ENCODE peak calls at places on chromosomes 5 and 9, in ten cellular contexts. S is lung; L is OCI-LY7; Z is aorta; I is kidney; F is CD4-positive, alpha-beta memory T cell; E is sigmoid colon; D is endodermal cell; G is stomach; T is right lobe of liver. P is an unnamed sample. For H3K9me3 and H3K4me1, the result is how much of the 10 kb centered on the place peaks cover.

GRCh38 chr5:150129813-150130492 is 25.7 kb downstream of the PDGFRB start:
- DNase-seq in S (peak), L (peak), Z (peak), I (peak), F (no peak), E (peak), D (peak), G (peak), T (peak), P (peak)

GRCh38 chr9:86600291-86600690 is 246.1 kb upstream of the TUT7 start:
- DNase-seq in S (no peak), L (no peak), Z (no peak), I (no peak), F (no peak), E (no peak), D (no peak), G (no peak), T (no peak), P (no peak)

GRCh38 chr9:134492721-134493470 is 148.7 kb upstream of the COL5A1 start:
- DNase-seq in S (no peak), L (no peak), Z (peak), I (peak), F (no peak), E (peak), D (no peak), G (no peak), T (peak), P (no peak)

GRCh38 chr9:126500600-126501382 is 112.9 kb upstream of the LMX1B start:
- DNase-seq in S (peak), L (peak), Z (peak), I (peak), F (peak), E (peak), D (peak), G (peak), T (no peak), P (peak)

GRCh38 chr9:93908591-93909241 is 46.4 kb downstream of the BARX1 start:
- DNase-seq in S (no peak), L (peak), Z (peak), I (no peak), F (no peak), E (no peak), D (no peak), G (peak), T (no peak), P (no peak)

GRCh38 chr5:36236801-36237200 is 4.9 kb downstream of the NADK2 start:
- DNase-seq in S (no peak), L (peak), Z (no peak), I (no peak), F (no peak), E (no peak), D (no peak), G (no peak), T (no peak), P (no peak)

GRCh38 chr5:159951834-159952233 is 35.6 kb downstream of the ADRA1B start:
- DNase-seq in S (no peak), L (no peak), Z (no peak), I (no peak), F (no peak), E (no peak), D (no peak), G (no peak), T (no peak), P (no peak)

GRCh38 chr9:90891656-90892055 is 90.0 kb downstream of the SYK start:
- DNase-seq in S (no peak), L (no peak), Z (no peak), I (no peak), F (no peak), E (no peak), D (peak), G (no peak), T (no peak), P (no peak)

GRCh38 chr5:90529939-90530677 is 724 bp upstream of the LYSMD3 start:
- DNase-seq in S (peak), L (peak), Z (peak), I (no peak), F (no peak), E (peak), D (peak), G (peak), T (peak), P (peak)

GRCh38 chr5:135458921-135459331 is 6.8 kb upstream of the TIFAB start:
- DNase-seq in S (peak), L (no peak), Z (peak), I (peak), F (no peak), E (peak), D (no peak), G (peak), T (no peak), P (no peak)

GRCh38 chr9:98429613-98430012 is 174.2 kb upstream of the TBC1D2 start:
- DNase-seq in S (peak), L (no peak), Z (no peak), I (no peak), F (no peak), E (no peak), D (no peak), G (no peak), T (no peak), P (no peak)

GRCh38 chr9:38062498-38063362 is 6.3 kb downstream of the SHB start:
- DNase-seq in S (no peak), L (no peak), Z (no peak), I (peak), F (no peak), E (no peak), D (peak), G (no peak), T (no peak), P (no peak)

GRCh38 chr5:8188874-8189588 is 320.1 kb downstream of the MTRR start:
- DNase-seq in S (no peak), L (no peak), Z (no peak), I (no peak), F (no peak), E (no peak), D (no peak), G (peak), T (no peak), P (no peak)

GRCh38 chr9:96766199-96766598 is 11.7 kb downstream of the ZNF510 start:
- DNase-seq in S (no peak), L (no peak), Z (no peak), I (no peak), F (no peak), E (no peak), D (no peak), G (no peak), T (no peak), P (no peak)

GRCh38 chr9:76891874-76892273 is 14.0 kb downstream of the PRUNE2 start:
- DNase-seq in S (no peak), L (no peak), Z (no peak), I (no peak), F (no peak), E (no peak), D (no peak), G (no peak), T (no peak), P (no peak)

GRCh38 chr5:168218746-168219145 is 72.7 kb upstream of the WWC1 start:
- DNase-seq in S (no peak), L (no peak), Z (no peak), I (no peak), F (no peak), E (no peak), D (no peak), G (no peak), T (no peak), P (no peak)

GRCh38 chr9:121350993-121351561 is 19.0 kb downstream of the STOM start:
- DNase-seq in S (peak), L (no peak), Z (peak), I (peak), F (no peak), E (peak), D (no peak), G (peak), T (no peak), P (peak)

GRCh38 chr5:153969563-153969895 is 69.2 kb downstream of the FAM114A2 start:
- DNase-seq in S (no peak), L (no peak), Z (no peak), I (no peak), F (no peak), E (no peak), D (no peak), G (no peak), T (no peak), P (no peak)

GRCh38 chr5:153968761-153969562 is 69.7 kb downstream of the FAM114A2 start:
- DNase-seq in S (no peak), L (no peak), Z (no peak), I (no peak), F (no peak), E (no peak), D (peak), G (no peak), T (no peak), P (no peak)

GRCh38 chr5:153965102-153965645 is 73.5 kb downstream of the FAM114A2 start:
- DNase-seq in S (peak), L (peak), Z (no peak), I (no peak), F (no peak), E (peak), D (peak), G (peak), T (no peak), P (peak)

GRCh38 chr5:153960269-153961215 is 78.2 kb downstream of the FAM114A2 start:
- DNase-seq in S (no peak), L (no peak), Z (no peak), I (no peak), F (no peak), E (no peak), D (peak), G (no peak), T (no peak), P (no peak)

GRCh38 chr5:153964201-153965101 is 74.3 kb downstream of the FAM114A2 start:
- DNase-seq in S (no peak), L (no peak), Z (no peak), I (no peak), F (no peak), E (no peak), D (peak), G (no peak), T (no peak), P (no peak)
- H3K4me3 ChIP-seq in S (no peak), L (no peak), Z (no peak), I (peak), F (no peak), E (no peak), D (no peak), G (no peak), T (no peak), P (no peak)

DNA sequence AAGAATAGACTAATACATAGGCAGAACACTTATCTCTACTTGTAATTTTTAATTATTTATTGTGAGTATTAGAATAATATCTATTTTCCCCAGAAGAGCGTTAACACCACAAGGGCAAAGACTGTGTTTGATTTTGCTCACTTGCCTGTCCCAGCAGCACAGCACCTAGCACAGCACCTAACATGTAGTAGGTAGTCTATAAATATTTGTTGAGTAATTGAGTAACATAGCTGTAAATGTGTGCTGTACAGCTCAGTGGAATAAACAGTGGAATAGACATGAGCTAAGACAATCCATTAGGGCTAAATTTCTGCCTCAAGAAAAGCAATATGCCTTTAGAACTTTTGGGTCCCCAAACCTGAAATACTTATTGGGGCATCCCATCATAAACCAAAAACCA is 49.3 kb upstream of the VCAN start:
- DNase-seq in S (no peak), L (no peak), Z (no peak), I (no peak), F (no peak), E (no peak), D (no peak), G (no peak), T (no peak), P (no peak)
- H3K9me3 ChIP-seq in S (under half), L (under half), Z (under half), I (under half), F (under half), E (under half), D (under half), G (under half), T (under half), P (under half)

DNA sequence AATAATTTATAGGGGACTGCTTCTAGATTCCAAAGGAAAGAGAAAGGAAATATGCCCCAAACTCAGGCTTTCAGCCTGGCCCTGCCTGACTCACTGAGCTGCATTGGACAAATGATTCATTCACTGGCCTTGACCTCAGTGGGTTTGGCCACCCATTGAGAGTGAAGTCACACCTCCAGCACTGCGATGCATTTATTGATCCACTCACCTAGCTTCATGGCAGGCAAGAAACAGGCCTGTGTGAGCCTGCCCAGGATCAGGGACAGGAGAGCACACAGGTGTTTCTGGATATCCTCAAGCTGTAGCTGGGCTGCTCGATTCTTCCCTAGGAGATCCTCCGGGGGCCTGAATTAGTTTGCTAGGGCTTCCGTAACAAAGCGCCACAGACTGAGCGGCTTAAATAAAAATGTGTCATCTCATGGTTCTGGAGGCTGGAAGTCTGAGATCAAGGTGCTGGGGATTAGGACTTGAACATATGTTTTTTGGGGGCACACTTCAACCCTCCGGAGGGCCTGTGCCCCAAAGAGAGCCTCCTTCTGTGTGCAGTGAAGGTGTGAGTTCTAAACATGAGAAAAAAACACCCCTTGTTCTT is 7.3 kb upstream of the DUSP1 start:
- DNase-seq in S (no peak), L (no peak), Z (peak), I (no peak), F (no peak), E (peak), D (peak), G (peak), T (peak), P (no peak)
- H3K4me1 ChIP-seq in S (under half), L (under half), Z (under half), I (under half), F (under half), E (under half), D (under half), G (half or more), T (under half), P (under half)

GRCh38 chr9:114390952-114391351 is 3.2 kb upstream of the AKNA start:
- DNase-seq in S (no peak), L (no peak), Z (no peak), I (no peak), F (peak), E (no peak), D (no peak), G (no peak), T (no peak), P (no peak)
- H3K4me3 ChIP-seq in S (no peak), L (peak), Z (no peak), I (no peak), F (no peak), E (no peak), D (no peak), G (no peak), T (no peak), P (no peak)

GRCh38 chr5:166750376-166750775 is 1541.1 kb upstream of the WWC1 start:
- DNase-seq in S (no peak), L (no peak), Z (no peak), I (no peak), F (no peak), E (no peak), D (no peak), G (no peak), T (no peak), P (no peak)

DNA sequence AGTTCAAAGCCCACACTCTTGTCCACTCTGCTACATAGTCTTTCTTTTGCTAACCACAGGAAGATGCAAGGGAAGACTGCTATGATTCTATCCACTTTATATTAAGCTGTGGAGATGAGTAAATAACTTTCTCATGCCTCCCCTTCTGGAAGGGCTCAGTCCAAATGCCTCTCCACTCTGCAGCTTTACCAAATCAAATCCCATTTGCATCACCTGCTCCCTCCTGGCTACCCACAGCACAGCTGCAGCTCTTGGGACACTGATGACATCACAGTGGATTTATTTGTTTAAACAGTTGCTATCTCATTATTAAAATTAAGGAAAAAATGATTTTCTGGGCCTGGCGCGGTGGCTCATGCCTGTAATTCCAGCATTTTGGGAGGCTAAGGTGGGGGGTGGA is 1544.9 kb upstream of the WWC1 start:
- DNase-seq in S (no peak), L (no peak), Z (no peak), I (no peak), F (no peak), E (no peak), D (no peak), G (no peak), T (no peak), P (no peak)
- H3K9me3 ChIP-seq in S (under half), L (under half), Z (under half), I (under half), F (under half), E (under half), D (under half), G (under half), T (under half), P (under half)

DNA sequence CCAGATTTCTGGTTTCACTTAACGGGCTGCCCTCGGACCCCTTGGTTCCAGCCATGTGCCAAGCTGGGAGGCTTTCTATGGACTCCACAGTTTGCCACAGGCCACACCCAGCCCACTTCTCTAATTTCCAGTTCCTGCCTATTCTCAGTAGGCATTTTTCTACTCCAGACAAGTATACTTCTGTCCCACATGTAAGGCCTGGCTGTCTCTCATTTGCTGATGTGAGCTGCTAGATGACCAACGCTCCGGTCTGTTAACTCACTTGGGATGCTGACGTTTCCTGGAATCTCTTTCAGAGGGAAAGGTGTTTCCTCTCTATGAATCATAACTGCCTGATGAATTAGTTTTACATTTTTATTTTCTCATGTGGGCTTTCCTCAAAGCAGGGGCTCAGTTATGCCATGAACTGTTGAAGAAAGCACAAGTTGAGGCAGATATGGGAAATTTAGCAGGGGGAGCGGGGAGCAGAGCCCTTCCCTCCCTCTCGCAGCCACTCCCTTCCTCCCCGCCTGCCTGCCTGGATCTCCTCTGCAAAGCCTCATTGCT is 36.3 kb downstream of the ERGIC1 start:
- DNase-seq in S (peak), L (no peak), Z (peak), I (no peak), F (no peak), E (peak), D (no peak), G (no peak), T (no peak), P (peak)
- H3K4me1 ChIP-seq in S (half or more), L (under half), Z (under half), I (half or more), F (under half), E (half or more), D (under half), G (half or more), T (under half), P (half or more)

GRCh38 chr5:171537923-171538537 is 118.6 kb downstream of the FGF18 start:
- DNase-seq in S (no peak), L (no peak), Z (no peak), I (no peak), F (no peak), E (no peak), D (no peak), G (no peak), T (no peak), P (no peak)
- H3K4me3 ChIP-seq in S (no peak), L (no peak), Z (no peak), I (no peak), F (no peak), E (no peak), D (no peak), G (no peak), T (no peak), P (no peak)

DNA sequence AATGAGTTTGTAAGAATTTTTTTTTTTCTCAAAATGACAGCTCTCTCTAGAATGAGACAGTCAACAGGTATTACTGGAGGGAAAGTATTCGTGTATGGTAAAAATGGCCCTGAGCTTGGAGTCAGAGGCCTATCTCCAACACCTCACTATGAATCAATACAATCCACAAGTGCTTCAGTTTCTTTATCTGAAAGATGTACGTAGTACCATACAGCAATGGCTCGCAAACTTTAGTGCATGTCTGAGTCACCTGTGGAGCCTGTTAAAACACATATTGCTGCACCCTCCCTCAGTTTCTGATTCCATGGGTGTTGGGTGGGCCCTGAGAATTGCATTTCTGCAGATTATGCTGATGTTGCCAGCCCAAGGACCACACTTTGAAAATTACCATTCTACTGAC is 44.6 kb downstream of the DMRT2 start:
- DNase-seq in S (no peak), L (no peak), Z (no peak), I (no peak), F (no peak), E (no peak), D (no peak), G (no peak), T (no peak), P (no peak)
- H3K9me3 ChIP-seq in S (under half), L (under half), Z (under half), I (under half), F (under half), E (under half), D (under half), G (under half), T (under half), P (under half)

DNA sequence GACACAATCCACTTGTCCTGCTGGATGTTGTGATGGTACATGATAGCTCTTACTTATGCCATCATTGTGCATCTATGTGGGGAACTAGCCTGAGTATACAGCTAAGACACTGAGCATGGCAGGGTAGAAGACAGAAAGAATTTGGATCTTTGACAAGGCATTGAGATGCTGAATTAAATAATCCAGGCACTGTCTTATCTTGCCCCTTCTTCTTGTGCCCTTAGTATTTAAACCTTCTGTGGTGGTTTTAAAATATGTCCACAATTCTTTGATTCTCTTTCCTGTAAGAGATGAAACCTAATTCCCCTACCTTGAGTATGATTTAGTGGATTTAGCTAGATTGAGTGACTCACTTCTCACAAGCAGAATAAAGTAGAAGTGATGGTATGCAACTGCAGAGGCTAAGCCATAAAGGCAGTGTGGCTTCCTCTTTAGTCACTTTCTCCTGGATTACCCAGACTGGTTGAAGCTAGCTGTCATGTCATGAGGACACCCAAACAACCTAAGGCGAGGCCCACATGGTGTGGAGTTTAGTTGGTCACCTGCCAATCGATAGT is 174.0 kb upstream of the NREP start:
- DNase-seq in S (no peak), L (no peak), Z (no peak), I (no peak), F (no peak), E (no peak), D (no peak), G (no peak), T (no peak), P (no peak)
- H3K4me1 ChIP-seq in S (under half), L (under half), Z (under half), I (under half), F (under half), E (under half), D (under half), G (under half), T (under half), P (under half)

P was measured in ovary.